ENCODE peak calls at places on chromosomes 7 and 10, in nine cellular contexts. D is cardiac septum; B is amniotic stem cell; N is stimulated activated CD8-positive, alpha-beta memory T cell treated with anti-CD3 and anti-CD28 coated beads, Interleukin-2, amount 100 ng/mL, for 1 hour; S is stimulated activated CD4-positive, alpha-beta T cell treated with anti-CD3 and anti-CD28 coated beads, Interleukin-15, amount 100 ng/mL, for 1 hour; Q is Daoy; C is AG10803; O is ACHN; A is SJSA1. K is an unnamed sample.

GRCh38 chr7:124784879-124785818 is 19.6 kb upstream of the GPR37 start:
- DNase-seq in D (no peak), B (peak), N (no peak), S (no peak), Q (peak), C (peak), O (peak), A (no peak), K (peak)

GRCh38 chr7:132455306-132455705 is 121.0 kb downstream of the PLXNA4 start:
- DNase-seq in D (no peak), B (no peak), N (no peak), S (no peak), Q (peak), C (no peak), O (no peak), A (no peak), K (no peak)

GRCh38 chr7:131327626-131328386 is at the start of gene MKLN1:
- DNase-seq in D (peak), B (peak), N (peak), S (peak), Q (peak), C (peak), O (peak), A (peak), K (peak)

GRCh38 chr10:132692311-132692710 is 93.6 kb downstream of the NKX6-2 start:
- DNase-seq in D (no peak), B (no peak), N (no peak), S (no peak), Q (no peak), C (no peak), O (no peak), A (no peak), K (no peak)

GRCh38 chr10:16521311-16522016 is at the start of gene C1QL3:
- DNase-seq in D (no peak), B (no peak), N (no peak), S (no peak), Q (peak), C (peak), O (peak), A (no peak), K (peak)

GRCh38 chr10:27794157-27794556 is 48.5 kb upstream of the MKX start:
- DNase-seq in D (no peak), B (no peak), N (no peak), S (no peak), Q (peak), C (peak), O (no peak), A (no peak), K (no peak)

GRCh38 chr7:26397326-26397725 is 105.7 kb downstream of the SNX10 start:
- DNase-seq in D (no peak), B (no peak), N (no peak), S (no peak), Q (no peak), C (no peak), O (peak), A (no peak), K (no peak)

GRCh38 chr7:45229130-45229920 is 71.7 kb downstream of the RAMP3 start:
- DNase-seq in D (no peak), B (no peak), N (no peak), S (no peak), Q (no peak), C (no peak), O (no peak), A (no peak), K (peak)

GRCh38 chr10:32149257-32149955 is 93.2 kb upstream of the KIF5B start:
- DNase-seq in D (no peak), B (peak), N (no peak), S (no peak), Q (peak), C (peak), O (no peak), A (no peak), K (no peak)

GRCh38 chr7:159196584-159196983 is 51.9 kb upstream of the VIPR2 start:
- DNase-seq in D (no peak), B (no peak), N (no peak), S (no peak), Q (no peak), C (no peak), O (no peak), A (no peak), K (no peak)

GRCh38 chr7:14747701-14748100 is 154.8 kb downstream of the DGKB start:
- DNase-seq in D (no peak), B (no peak), N (no peak), S (no peak), Q (no peak), C (no peak), O (no peak), A (no peak), K (no peak)

GRCh38 chr7:158585721-158586498 is 1.7 kb downstream of the PTPRN2 start:
- DNase-seq in D (peak), B (no peak), N (no peak), S (no peak), Q (no peak), C (no peak), O (no peak), A (no peak), K (no peak)

GRCh38 chr7:37971491-37971890 is 51.1 kb downstream of the EPDR1 start:
- DNase-seq in D (no peak), B (no peak), N (no peak), S (no peak), Q (no peak), C (peak), O (no peak), A (no peak), K (no peak)

GRCh38 chr7:5691536-5692090 is 89.8 kb downstream of the RNF216 start:
- DNase-seq in D (no peak), B (no peak), N (no peak), S (no peak), Q (no peak), C (peak), O (no peak), A (no peak), K (no peak)

GRCh38 chr10:114708717-114709352 is 50.8 kb upstream of the ABLIM1 start:
- DNase-seq in D (no peak), B (peak), N (no peak), S (no peak), Q (peak), C (peak), O (peak), A (peak), K (no peak)

GRCh38 chr7:64634406-64635062 is 31.4 kb upstream of the ZNF107 start:
- DNase-seq in D (no peak), B (no peak), N (no peak), S (no peak), Q (no peak), C (no peak), O (no peak), A (no peak), K (no peak)

GRCh38 chr10:125980521-125980920 is 84.2 kb downstream of the FANK1 start:
- DNase-seq in D (no peak), B (no peak), N (no peak), S (no peak), Q (no peak), C (no peak), O (no peak), A (no peak), K (no peak)

GRCh38 chr10:93435621-93436385 is 46.3 kb downstream of the MYOF start:
- DNase-seq in D (no peak), B (no peak), N (no peak), S (no peak), Q (peak), C (peak), O (peak), A (no peak), K (no peak)

GRCh38 chr10:23496727-23497126 is 57.9 kb downstream of the OTUD1 start:
- DNase-seq in D (no peak), B (no peak), N (no peak), S (no peak), Q (no peak), C (no peak), O (no peak), A (no peak), K (no peak)

GRCh38 chr7:151242181-151243044 is 6.1 kb downstream of the SMARCD3 start:
- DNase-seq in D (no peak), B (no peak), N (no peak), S (no peak), Q (no peak), C (no peak), O (no peak), A (no peak), K (no peak)

GRCh38 chr10:16360001-16360400 is 76.8 kb upstream of the PTER start:
- DNase-seq in D (no peak), B (no peak), N (no peak), S (no peak), Q (no peak), C (no peak), O (no peak), A (no peak), K (no peak)

GRCh38 chr10:3951993-3952392 is 167.0 kb upstream of the KLF6 start:
- DNase-seq in D (no peak), B (no peak), N (no peak), S (no peak), Q (no peak), C (no peak), O (no peak), A (no peak), K (no peak)

GRCh38 chr7:116561697-116562483 is 37.1 kb downstream of the CAV1 start:
- DNase-seq in D (no peak), B (no peak), N (no peak), S (no peak), Q (no peak), C (no peak), O (no peak), A (no peak), K (no peak)

GRCh38 chr10:59675812-59676211 is 33.8 kb downstream of the SLC16A9 start:
- DNase-seq in D (no peak), B (no peak), N (no peak), S (no peak), Q (peak), C (no peak), O (peak), A (no peak), K (peak)

GRCh38 chr10:30188101-30188500 is 128.7 kb upstream of the JCAD start:
- DNase-seq in D (no peak), B (no peak), N (no peak), S (no peak), Q (no peak), C (peak), O (no peak), A (no peak), K (no peak)